ENCODE peak calls at places on chromosomes 12 and 14, in nine cellular contexts. I is left ventricle myocardium inferior, R is cardiac muscle cell, V is neuronal stem cell, X is hepatocyte, B is GM12864, G is GM23338, H is tibial artery, F is brain microvascular endothelial cell. E is an unnamed sample.

GRCh38 chr12:107379852-107380567 is 286.7 kb upstream of the CRY1 start:
- DNase-seq in V (no peak), H (no peak), I (no peak), F (peak), G (no peak), B (no peak), R (no peak), X (peak), E (no peak)

GRCh38 chr14:67514650-67515385 is 18.3 kb upstream of the PLEKHH1 start:
- DNase-seq in G (peak), H (peak), R (no peak), F (peak), X (peak), V (no peak), I (peak), B (no peak), E (no peak)

GRCh38 chr14:91418387-91419043 is 895 bp upstream of the CCDC88C start:
- DNase-seq in X (peak), F (peak), R (peak), B (no peak), I (peak), V (peak), H (no peak), G (peak), E (no peak)

GRCh38 chr12:93199831-93200236 is 177.9 kb upstream of the NUDT4 start:
- DNase-seq in G (no peak), V (no peak), R (peak), X (no peak), H (no peak), F (peak), B (no peak), I (no peak), E (no peak)

GRCh38 chr12:47808049-47808448 is 11.7 kb downstream of the HDAC7 start:
- DNase-seq in V (no peak), R (peak), F (peak), I (peak), X (peak), B (no peak), G (peak), H (no peak), E (no peak)

GRCh38 chr12:95658386-95658785 is 107.1 kb upstream of the USP44 start:
- DNase-seq in R (no peak), F (no peak), G (no peak), I (no peak), B (no peak), X (peak), V (no peak), H (no peak), E (no peak)

GRCh38 chr12:122195405-122195804 is 8.1 kb upstream of the B3GNT4 start:
- DNase-seq in V (no peak), X (no peak), H (no peak), B (no peak), R (no peak), F (no peak), G (no peak), I (no peak), E (no peak)

GRCh38 chr14:101497910-101498860 is 63.1 kb upstream of the DIO3 start:
- DNase-seq in V (no peak), H (peak), R (no peak), I (no peak), B (no peak), X (no peak), F (no peak), G (no peak), E (no peak)

GRCh38 chr14:104431351-104431928 is 148.1 kb upstream of the C14orf180 start:
- DNase-seq in I (no peak), V (no peak), H (no peak), R (no peak), X (no peak), B (no peak), G (no peak), F (no peak), E (peak)

GRCh38 chr14:21723431-21724045 is 49.9 kb upstream of the OR4E1 start:
- DNase-seq in F (no peak), I (no peak), V (peak), G (peak), R (peak), H (no peak), X (peak), B (no peak), E (no peak)

GRCh38 chr12:112822056-112822455 is 30.5 kb downstream of the RPH3A start:
- DNase-seq in H (no peak), B (no peak), G (peak), R (peak), F (no peak), I (no peak), X (no peak), V (no peak), E (no peak)

GRCh38 chr14:106518054-106518943 is 991.9 kb downstream of the TMEM121 start:
- DNase-seq in B (peak), X (no peak), G (peak), F (no peak), I (peak), H (no peak), V (no peak), R (no peak), E (no peak)

GRCh38 chr12:120677765-120678473 is 9.0 kb upstream of the MLEC start:
- DNase-seq in B (peak), I (peak), X (no peak), V (no peak), R (no peak), F (peak), H (no peak), G (no peak), E (no peak)

GRCh38 chr12:32609966-32610365 is 69.1 kb upstream of the DNM1L start:
- DNase-seq in R (no peak), G (no peak), I (no peak), H (no peak), V (no peak), B (no peak), X (no peak), F (no peak), E (no peak)

GRCh38 chr12:130764073-130764472 is 48.0 kb upstream of the RIMBP2 start:
- DNase-seq in V (no peak), X (no peak), F (no peak), R (peak), G (no peak), I (no peak), H (no peak), B (no peak), E (no peak)

GRCh38 chr14:88870777-88871176 is 46.3 kb downstream of the TTC8 start:
- DNase-seq in G (no peak), V (no peak), H (no peak), F (no peak), I (no peak), X (no peak), R (no peak), B (no peak), E (no peak)

DNA sequence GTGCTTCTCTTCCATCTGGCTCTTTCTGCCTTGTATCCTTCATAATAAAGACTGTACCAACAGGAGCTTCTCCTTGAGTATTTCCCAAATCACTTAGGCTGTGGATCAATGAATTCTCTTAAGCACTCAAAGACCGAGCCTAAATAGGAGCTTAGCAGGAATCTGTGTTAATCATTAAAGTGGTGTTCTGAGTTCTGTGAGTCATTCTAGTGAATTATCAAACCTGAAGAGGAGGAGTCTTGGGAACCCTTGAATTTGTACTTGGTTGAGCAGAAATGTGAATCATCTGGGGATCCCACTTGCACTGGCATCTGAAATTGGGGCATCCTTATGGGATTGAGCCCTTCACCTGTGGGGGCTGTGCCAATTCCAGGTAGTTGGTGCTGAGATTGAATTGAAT is 946.2 kb downstream of the BCL11B start:
- DNase-seq in I (no peak), F (no peak), G (no peak), R (no peak), X (peak), B (no peak), H (no peak), V (no peak), E (no peak)
- H3K4me3 ChIP-seq in I (no peak), F (no peak), G (no peak), R (no peak), X (no peak), B (no peak), H (no peak), V (no peak), E (no peak)

DNA sequence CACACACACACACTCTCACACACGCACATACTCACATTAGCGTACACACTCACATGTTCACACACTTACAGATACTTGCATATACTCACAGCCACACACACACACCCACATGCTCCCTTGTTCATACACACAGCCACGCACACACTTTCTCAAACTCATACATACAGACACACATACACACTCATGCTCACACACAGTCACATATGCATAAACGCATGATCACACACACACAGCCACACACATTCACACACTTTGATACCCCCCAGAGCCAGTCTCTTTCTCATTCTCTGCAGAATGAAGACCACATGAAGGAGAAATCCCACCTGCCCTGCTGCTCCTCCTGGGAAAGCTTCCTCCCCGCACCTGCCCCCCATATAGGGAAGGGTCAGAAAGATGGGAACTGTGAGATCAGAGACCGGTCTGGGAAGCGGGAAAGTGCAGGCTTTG is 105.0 kb upstream of the MED13L start:
- DNase-seq in I (no peak), V (no peak), H (no peak), G (no peak), X (no peak), R (no peak), B (no peak), F (peak), E (no peak)
- H3K4me3 ChIP-seq in I (no peak), V (no peak), H (no peak), G (peak), X (no peak), R (no peak), B (no peak), F (peak), E (no peak)

DNA sequence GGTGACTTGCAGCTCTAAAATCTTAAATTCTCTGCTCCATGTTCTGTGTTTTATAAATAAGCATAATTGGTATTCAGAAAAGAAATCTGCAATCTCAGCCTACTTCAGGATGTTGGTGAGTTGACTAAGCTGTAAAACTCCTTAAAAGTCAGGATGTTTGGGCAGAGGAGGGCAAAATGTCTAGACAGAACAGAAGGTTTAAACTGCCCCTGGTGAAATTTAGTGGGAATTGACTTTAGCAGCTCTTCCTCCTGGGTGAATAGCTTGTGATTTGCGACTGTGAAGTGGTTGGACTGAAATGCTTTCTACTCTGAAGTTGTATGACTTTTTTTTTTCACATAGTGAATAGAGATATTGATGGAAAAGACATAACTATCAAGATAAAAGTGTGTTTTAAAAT is 85.8 kb downstream of the CAND1 start:
- DNase-seq in G (peak), R (no peak), B (no peak), X (no peak), H (no peak), I (no peak), V (no peak), F (no peak), E (no peak)
- H3K4me3 ChIP-seq in G (no peak), R (no peak), B (no peak), X (no peak), H (no peak), I (no peak), V (no peak), F (no peak), E (no peak)

GRCh38 chr12:51814311-51815088 is 34.0 kb downstream of the FIGNL2 start:
- DNase-seq in F (peak), I (peak), G (peak), X (peak), H (peak), V (peak), B (no peak), R (peak), E (no peak)
- H3K4me3 ChIP-seq in F (peak), I (peak), G (peak), X (peak), H (peak), V (peak), B (no peak), R (peak), E (peak)

DNA sequence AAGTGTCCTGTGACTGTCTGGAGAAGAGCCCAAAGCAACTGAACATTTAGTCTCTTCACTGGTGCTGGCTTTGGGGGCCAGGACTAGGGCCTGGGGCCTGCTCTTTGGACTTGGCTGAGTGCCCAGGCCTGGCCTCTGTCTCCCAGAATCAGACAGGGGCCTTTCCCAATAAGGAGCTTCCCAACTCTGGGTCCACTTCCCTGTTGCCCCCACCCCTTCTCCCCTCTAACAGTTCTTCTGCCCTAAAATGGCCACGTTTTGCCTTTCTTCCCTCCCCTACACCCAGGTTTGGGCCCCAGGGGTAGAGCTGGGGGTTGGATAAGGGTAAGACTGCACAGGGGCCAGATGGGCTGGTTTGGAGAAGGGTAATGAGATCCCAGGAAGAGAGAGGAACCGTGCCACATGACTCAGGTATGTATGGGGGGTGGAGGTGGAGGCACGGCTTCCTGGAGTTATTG is 10.0 kb upstream of the ITGA5 start:
- DNase-seq in I (no peak), F (no peak), G (no peak), H (no peak), V (no peak), B (no peak), R (no peak), X (no peak), E (no peak)
- H3K4me3 ChIP-seq in I (no peak), F (no peak), G (no peak), H (peak), V (no peak), B (no peak), R (no peak), X (no peak), E (peak)

GRCh38 chr12:6963016-6963731 is 7.3 kb downstream of the PHB2 start:
- DNase-seq in R (no peak), H (peak), V (no peak), I (peak), X (peak), G (peak), B (no peak), F (no peak), E (no peak)
- H3K4me3 ChIP-seq in R (no peak), H (no peak), V (no peak), I (no peak), X (peak), G (peak), B (no peak), F (no peak), E (no peak)

E was measured in esophagus muscularis mucosa.